ENCODE peak calls at places on chromosomes 16 and 17, in five cellular contexts. J, I, P, N and X are unnamed samples.
A peak's percentile ranks its signal among the peaks of the same experiment; 100 is the strongest.

GRCh38 chr16:35492225-35492624 is 2032.8 kb downstream of the TP53TG3F start:
- DNase-seq in J (no peak), I (no peak), P (no peak), N (no peak), X (no peak)

GRCh38 chr17:38571833-38572274 is 33.9 kb downstream of the SRCIN1 start:
- DNase-seq in J (no peak), I (no peak), P (no peak), N (no peak), X (no peak)

GRCh38 chr16:27634781-27635180 is 84.8 kb downstream of the KATNIP start:
- DNase-seq in J (no peak), I (no peak), P (no peak), N (no peak), X (no peak)

GRCh38 chr16:52921104-52921503 is 131.6 kb downstream of the CHD9NB start:
- DNase-seq in J (no peak), I (no peak), P (no peak), N (no peak), X (no peak)

GRCh38 chr17:13158511-13159240 is 140.8 kb upstream of the ELAC2 start:
- DNase-seq in J (no peak), I (no peak), P (no peak), N (no peak), X (no peak)

GRCh38 chr17:17215575-17215974 is 9.4 kb upstream of the PLD6 start:
- DNase-seq in J (no peak), I (no peak), P (no peak), N (no peak), X (no peak)

GRCh38 chr16:15607700-15608396 is 35.1 kb downstream of the MARF1 start:
- DNase-seq in J (no peak), I (peak; percentile 94), P (no peak), N (no peak), X (peak; percentile 47)

GRCh38 chr16:56684926-56685590 is 2.8 kb downstream of the MT1X start:
- DNase-seq in J (no peak), I (peak; percentile 84), P (no peak), N (peak; percentile 74), X (no peak)

GRCh38 chr16:50695017-50696000 is 1.9 kb downstream of the NOD2 start:
- DNase-seq in J (no peak), I (no peak), P (no peak), N (no peak), X (peak; percentile 53)

GRCh38 chr17:57668332-57668731 is 76.8 kb downstream of the CCDC182 start:
- DNase-seq in J (no peak), I (no peak), P (no peak), N (no peak), X (peak; percentile 52)

GRCh38 chr17:7840875-7841274 is 6.9 kb downstream of the KDM6B start:
- DNase-seq in J (no peak), I (no peak), P (no peak), N (no peak), X (no peak)

GRCh38 chr17:7841309-7841621 is 7.2 kb downstream of the KDM6B start:
- DNase-seq in J (no peak), I (no peak), P (no peak), N (no peak), X (no peak)

GRCh38 chr17:7839890-7840260 is 5.9 kb downstream of the KDM6B start:
- DNase-seq in J (no peak), I (no peak), P (no peak), N (no peak), X (no peak)

GRCh38 chr17:7839199-7839889 is 5.3 kb downstream of the KDM6B start:
- DNase-seq in J (peak; percentile 88), I (no peak), P (no peak), N (no peak), X (no peak)

DNA sequence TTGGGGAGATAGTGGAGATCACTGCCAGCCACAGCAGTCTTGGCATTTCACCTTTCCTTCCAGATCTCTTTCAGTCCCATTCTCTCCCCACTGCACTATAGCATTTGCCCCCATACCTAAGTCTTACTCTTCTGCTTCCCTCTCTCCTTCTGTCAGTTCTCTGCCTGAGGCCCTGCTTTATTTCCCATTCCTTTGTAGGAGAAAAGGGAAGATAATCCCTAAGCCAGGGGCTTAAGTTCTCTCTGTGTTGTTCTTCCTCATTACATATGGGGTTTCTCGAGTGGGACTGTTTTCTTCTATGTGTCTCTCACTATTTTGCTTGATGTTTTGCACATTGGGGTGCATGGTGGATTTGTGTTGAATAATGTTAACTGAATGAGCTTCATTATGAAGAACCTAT is 6.4 kb downstream of the KDM6B start:
- DNase-seq in J (no peak), I (no peak), P (no peak), N (no peak), X (no peak)
- TF ChIP-seq POLR2A in J (no peak), I (no peak), P (no peak), N (no peak), X (no peak)

DNA sequence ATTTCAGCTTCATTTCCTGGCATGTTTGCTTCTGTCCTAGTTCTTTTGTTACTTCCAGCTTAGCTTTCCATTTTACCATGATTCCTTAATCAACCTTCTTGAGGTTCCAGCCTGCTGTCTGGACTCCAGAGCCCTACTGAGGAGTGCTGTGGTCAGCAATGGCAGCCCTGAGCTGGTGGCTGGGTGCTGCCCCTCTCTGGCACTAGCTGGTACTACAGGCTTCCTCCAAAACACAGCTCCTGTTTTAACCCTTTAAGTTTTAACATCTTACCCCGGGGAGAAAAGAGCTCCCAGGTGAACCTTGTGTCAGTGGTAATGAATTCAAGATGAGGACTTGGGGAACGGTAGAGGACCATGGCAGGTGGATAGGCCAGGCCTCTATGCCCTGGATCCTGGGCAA is 395.5 kb downstream of the TMEM114 start:
- DNase-seq in J (no peak), I (no peak), P (no peak), N (no peak), X (no peak)
- TF ChIP-seq CTCF in J (no peak), I (no peak), P (no peak), N (no peak), X (no peak)

DNA sequence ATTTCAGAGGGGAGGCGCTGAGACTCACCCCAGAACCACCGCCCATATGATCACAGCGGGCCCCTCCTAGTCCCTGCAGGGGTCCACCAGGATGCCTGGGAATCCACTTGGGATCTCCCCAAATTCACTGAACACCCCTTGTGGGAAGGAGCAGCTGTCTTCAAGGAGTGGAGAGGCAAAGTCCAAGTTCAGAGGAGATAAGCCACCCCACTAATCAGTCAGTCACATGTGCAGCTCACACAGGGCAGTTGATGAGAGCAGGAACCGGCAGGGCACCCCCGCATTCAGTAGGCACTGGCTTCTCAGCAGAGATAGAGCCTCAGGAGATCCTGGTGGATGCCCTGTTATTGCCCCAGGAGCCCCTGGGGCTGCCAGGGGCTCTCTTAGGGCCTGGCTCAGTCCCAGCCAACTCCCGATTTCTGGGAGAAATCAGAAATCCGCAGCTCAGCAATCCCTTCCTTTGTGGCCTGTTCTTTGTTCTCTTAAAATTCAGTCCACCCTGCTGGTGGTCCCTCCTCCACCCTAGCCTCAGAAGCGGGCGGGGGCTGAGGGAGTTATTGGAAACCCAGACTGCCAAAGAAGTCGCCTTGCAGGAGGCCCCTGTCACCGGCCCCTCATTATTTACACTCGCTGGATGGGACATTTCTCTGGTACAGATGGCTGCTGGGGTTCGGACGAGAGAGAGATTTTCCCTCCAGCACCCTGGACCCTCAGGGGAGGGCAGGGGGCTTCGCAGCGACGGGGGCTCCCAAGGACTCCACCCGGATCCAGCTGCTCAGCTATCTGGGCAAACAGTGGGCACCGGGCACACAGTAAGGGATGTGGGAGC is 1.9 kb downstream of the CDC42EP4 start:
- DNase-seq in J (peak; percentile 72), I (no peak), P (no peak), N (no peak), X (no peak)
- TF ChIP-seq POLR2A in J (peak; percentile 76), I (no peak), P (no peak), N (no peak), X (peak; percentile 10)

GRCh38 chr17:80860703-80861359 is 130.8 kb upstream of the CHMP6 start:
- DNase-seq in J (no peak), I (no peak), P (no peak), N (no peak), X (no peak)

GRCh38 chr17:80862978-80863377 is 128.7 kb upstream of the CHMP6 start:
- DNase-seq in J (peak; percentile 3), I (no peak), P (no peak), N (no peak), X (peak; percentile 12)

GRCh38 chr17:80861360-80861861 is 130.2 kb upstream of the CHMP6 start:
- DNase-seq in J (peak; percentile 5), I (no peak), P (no peak), N (no peak), X (no peak)

GRCh38 chr17:80862341-80862969 is 129.2 kb upstream of the CHMP6 start:
- DNase-seq in J (peak; percentile 7), I (no peak), P (no peak), N (no peak), X (no peak)

GRCh38 chr17:80861892-80862291 is 129.7 kb upstream of the CHMP6 start:
- DNase-seq in J (peak; percentile 12), I (no peak), P (no peak), N (peak; percentile 45), X (peak; percentile 51)
- TF ChIP-seq CTCF in J (peak; percentile 46), I (no peak), P (no peak), N (no peak), X (no peak)

DNA sequence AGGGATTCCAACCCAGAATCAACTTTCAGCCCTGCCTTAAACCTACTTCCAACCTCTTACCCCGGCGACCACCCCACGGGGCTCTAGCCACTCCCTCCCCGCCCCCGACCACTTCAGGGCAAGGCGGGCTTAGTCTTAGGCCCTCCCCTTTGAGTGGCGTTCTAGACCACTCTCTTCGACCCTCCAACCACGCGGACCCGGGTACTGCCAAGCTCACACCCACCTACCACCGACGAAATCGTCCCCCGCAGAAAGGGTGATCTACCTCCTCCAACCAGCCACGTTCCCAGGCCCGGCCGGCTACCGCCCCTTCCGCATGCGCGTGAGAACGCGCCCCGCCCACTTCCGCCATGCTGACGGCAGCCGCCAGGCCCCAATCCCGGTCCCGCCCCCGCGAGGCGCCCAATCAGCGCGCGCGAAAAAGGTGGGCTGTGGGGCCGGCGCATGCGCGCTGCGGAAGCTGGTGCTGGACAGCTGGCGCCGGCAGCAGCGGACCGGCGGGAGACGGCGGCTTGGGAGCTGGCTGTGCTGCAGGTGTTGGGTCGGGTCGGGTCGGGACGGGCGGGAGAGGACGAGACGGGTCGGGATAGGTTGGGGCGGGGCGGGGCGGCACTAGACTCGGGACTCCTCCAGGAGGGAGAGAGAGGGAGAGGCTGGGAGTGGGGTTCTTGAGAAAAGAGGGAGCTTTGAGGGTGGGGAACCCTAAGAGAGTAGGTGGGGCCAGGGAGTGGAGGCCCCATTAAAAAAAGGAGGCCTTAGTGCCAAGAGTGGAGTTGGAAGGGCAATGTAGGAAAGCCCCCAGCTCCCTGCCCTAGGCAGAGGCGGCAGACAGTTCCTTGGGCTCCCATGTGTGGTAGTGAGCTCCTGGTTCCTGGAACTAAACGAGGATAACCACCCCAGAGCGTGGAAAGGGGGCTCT is at the start of gene NAT9:
- DNase-seq in J (peak; percentile 99), I (peak; percentile 93), P (peak; percentile 96), N (peak; percentile 92), X (peak; percentile 98)
- TF ChIP-seq POLR2A in J (peak; percentile 57), I (peak; percentile 65), P (peak; percentile 63), N (peak; percentile 69), X (no peak)

GRCh38 chr17:73140531-73140930 is 24.3 kb upstream of the SSTR2 start:
- DNase-seq in J (no peak), I (no peak), P (no peak), N (no peak), X (no peak)
- TF ChIP-seq CTCF in J (no peak), I (no peak), P (no peak), N (no peak), X (no peak)

GRCh38 chr17:7687072-7687907 is at the start of gene TP53:
- DNase-seq in J (peak; percentile 92), I (peak; percentile 92), P (peak; percentile 92), N (peak; percentile 93), X (peak; percentile 84)
- TF ChIP-seq POLR2A in J (peak; percentile 87), I (peak; percentile 88), P (peak; percentile 54), N (peak; percentile 77), X (peak; percentile 51)